ENCODE peak calls at places on chromosomes 1 and 21, in ten cellular contexts. Z is astrocyte of the hippocampus; H is left ventricle myocardium superior; M is naive thymus-derived CD8-positive, alpha-beta T cell; E is activated CD4-positive, alpha-beta T cell treated with anti-CD3 and anti-CD28 coated beads, Interleukin-2, amount 50 U/mL, for 1 hour; R is dorsolateral prefrontal cortex; W is GM23248; U is AG08396; S is psoas muscle; O is M059J. L is an unnamed sample.

GRCh38 chr1:228236744-228237143 is 28.9 kb downstream of the OBSCN start:
- DNase-seq in Z (no peak), H (no peak), M (no peak), E (no peak), R (no peak), W (peak), U (peak), S (no peak), O (peak), L (peak)

GRCh38 chr1:228090613-228091081 is 8.1 kb downstream of the ARF1 start:
- DNase-seq in Z (no peak), H (no peak), M (no peak), E (no peak), R (no peak), W (peak), U (no peak), S (peak), O (no peak), L (peak)

GRCh38 chr1:211345719-211346118 is 19.1 kb downstream of the TRAF5 start:
- DNase-seq in Z (peak), H (no peak), M (no peak), E (no peak), R (no peak), W (no peak), U (no peak), S (no peak), O (no peak), L (no peak)

GRCh38 chr21:28256420-28256831 is 736.3 kb downstream of the LTN1 start:
- DNase-seq in Z (no peak), H (no peak), M (no peak), E (no peak), R (no peak), W (peak), U (peak), S (no peak), O (peak), L (no peak)

GRCh38 chr1:1183833-1184775 is 10.4 kb downstream of the TTLL10 start:
- DNase-seq in Z (no peak), H (peak), M (no peak), E (no peak), R (no peak), W (no peak), U (no peak), S (peak), O (no peak), L (no peak)

GRCh38 chr21:21612446-21612845 is 614.2 kb downstream of the NCAM2 start:
- DNase-seq in Z (peak), H (no peak), M (no peak), E (no peak), R (no peak), W (peak), U (peak), S (no peak), O (peak), L (peak)

GRCh38 chr1:118158918-118159317 is 26.1 kb downstream of the SPAG17 start:
- DNase-seq in Z (peak), H (no peak), M (no peak), E (no peak), R (no peak), W (peak), U (peak), S (no peak), O (peak), L (no peak)

GRCh38 chr1:207941664-207942063 is 30.7 kb upstream of the CD34 start:
- DNase-seq in Z (peak), H (peak), M (no peak), E (no peak), R (peak), W (peak), U (peak), S (peak), O (peak), L (peak)

GRCh38 chr1:42944207-42944928 is 14.3 kb downstream of the SLC2A1 start:
- DNase-seq in Z (peak), H (peak), M (no peak), E (no peak), R (no peak), W (no peak), U (no peak), S (no peak), O (peak), L (peak)

GRCh38 chr21:38293765-38294164 is 37.0 kb downstream of the KCNJ15 start:
- DNase-seq in Z (no peak), H (peak), M (no peak), E (no peak), R (no peak), W (no peak), U (no peak), S (no peak), O (no peak), L (no peak)

GRCh38 chr1:5571861-5572401 is 420.3 kb downstream of the NPHP4 start:
- DNase-seq in Z (no peak), H (no peak), M (no peak), E (no peak), R (no peak), W (no peak), U (no peak), S (no peak), O (no peak), L (no peak)

GRCh38 chr1:113303252-113303651 is 87.1 kb upstream of the MAGI3 start:
- DNase-seq in Z (no peak), H (no peak), M (no peak), E (no peak), R (no peak), W (no peak), U (no peak), S (no peak), O (no peak), L (no peak)

GRCh38 chr21:15367061-15367626 is 302.3 kb upstream of the NRIP1 start:
- DNase-seq in Z (no peak), H (no peak), M (no peak), E (no peak), R (no peak), W (peak), U (no peak), S (no peak), O (peak), L (no peak)

GRCh38 chr1:209456878-209457277 is 126.6 kb upstream of the CAMK1G start:
- DNase-seq in Z (peak), H (no peak), M (no peak), E (no peak), R (no peak), W (peak), U (no peak), S (no peak), O (peak), L (no peak)

GRCh38 chr1:111497592-111497991 is 5.8 kb downstream of the ADORA3 start:
- DNase-seq in Z (no peak), H (no peak), M (no peak), E (no peak), R (no peak), W (no peak), U (no peak), S (no peak), O (no peak), L (no peak)